ENCODE peak calls at places on chromosome 21, in five cellular contexts. A is mammary epithelial cell, G is left ventricle myocardium inferior, T is K562, P is body of pancreas. M is an unnamed sample. For H3K36me3, the result is how much of the 10 kb centered on the place peaks cover.

GRCh38 chr21:17690078-17690494 is 77.4 kb upstream of the BTG3 start:
- DNase-seq in T (no peak), G (no peak), P (no peak), A (peak), M (no peak)

GRCh38 chr21:22762463-22762862 is 1764.3 kb downstream of the NCAM2 start:
- DNase-seq in T (no peak), G (no peak), A (no peak), P (no peak), M (no peak)

GRCh38 chr21:30479259-30479658 is 908 bp downstream of the KRTAP19-1 start:
- DNase-seq in P (no peak), G (no peak), A (no peak), T (no peak), M (no peak)

GRCh38 chr21:29678616-29679015 is 261.2 kb downstream of the GRIK1 start:
- DNase-seq in A (no peak), P (no peak), G (no peak), T (no peak), M (no peak)

GRCh38 chr21:41289431-41289830 is 27.2 kb upstream of the FAM3B start:
- DNase-seq in G (no peak), P (peak), A (no peak), T (no peak), M (no peak)

GRCh38 chr21:41642399-41642798 is 124.5 kb downstream of the RIPK4 start:
- DNase-seq in A (no peak), T (no peak), G (no peak), P (no peak), M (no peak)

GRCh38 chr21:37871121-37871862 is 45.0 kb downstream of the KCNJ6 start:
- DNase-seq in P (no peak), G (no peak), A (peak), T (no peak), M (no peak)

GRCh38 chr21:37380349-37381323 is 14.1 kb downstream of the DYRK1A start:
- DNase-seq in P (peak), T (no peak), G (no peak), A (peak), M (no peak)

DNA sequence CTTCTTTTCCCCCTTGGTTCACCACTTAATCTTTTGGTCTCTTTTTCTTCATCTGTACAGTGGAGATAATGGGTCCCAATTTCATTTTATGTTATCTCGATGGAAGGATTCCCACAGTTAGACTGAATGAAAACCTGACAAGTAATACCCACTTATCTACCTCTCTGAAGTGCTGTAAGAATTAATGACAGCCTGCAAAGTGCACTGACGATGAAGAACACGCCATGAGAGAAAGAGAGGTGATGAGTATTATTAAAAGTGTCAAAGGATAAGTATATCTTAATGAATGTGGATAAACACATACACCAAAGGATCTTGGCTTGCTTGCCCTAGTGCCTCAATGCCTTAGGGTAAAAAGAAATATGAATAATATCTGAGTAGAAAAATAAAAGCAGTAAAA is 71.5 kb downstream of the CYYR1 start:
- DNase-seq in G (no peak), P (no peak), T (no peak), A (no peak), M (no peak)
- H3K27ac ChIP-seq in G (no peak), P (no peak), T (no peak), A (no peak), M (no peak)

GRCh38 chr21:46421756-46422555 is 36.7 kb upstream of the DIP2A start:
- DNase-seq in A (no peak), P (no peak), T (no peak), G (no peak), M (no peak)

GRCh38 chr21:46418265-46418946 is 40.3 kb upstream of the DIP2A start:
- DNase-seq in A (no peak), P (no peak), G (no peak), T (no peak), M (no peak)

GRCh38 chr21:46422636-46423241 is 36.0 kb upstream of the DIP2A start:
- DNase-seq in G (no peak), T (no peak), P (no peak), A (no peak), M (no peak)

GRCh38 chr21:46421191-46421750 is 37.4 kb upstream of the DIP2A start:
- DNase-seq in A (no peak), T (no peak), G (no peak), P (no peak), M (no peak)

GRCh38 chr21:46420241-46421190 is 38.2 kb upstream of the DIP2A start:
- DNase-seq in P (no peak), G (no peak), T (no peak), A (no peak), M (no peak)
- H3K36me3 ChIP-seq in P (under half), G (half or more), T (half or more), A (under half), M (under half)

DNA sequence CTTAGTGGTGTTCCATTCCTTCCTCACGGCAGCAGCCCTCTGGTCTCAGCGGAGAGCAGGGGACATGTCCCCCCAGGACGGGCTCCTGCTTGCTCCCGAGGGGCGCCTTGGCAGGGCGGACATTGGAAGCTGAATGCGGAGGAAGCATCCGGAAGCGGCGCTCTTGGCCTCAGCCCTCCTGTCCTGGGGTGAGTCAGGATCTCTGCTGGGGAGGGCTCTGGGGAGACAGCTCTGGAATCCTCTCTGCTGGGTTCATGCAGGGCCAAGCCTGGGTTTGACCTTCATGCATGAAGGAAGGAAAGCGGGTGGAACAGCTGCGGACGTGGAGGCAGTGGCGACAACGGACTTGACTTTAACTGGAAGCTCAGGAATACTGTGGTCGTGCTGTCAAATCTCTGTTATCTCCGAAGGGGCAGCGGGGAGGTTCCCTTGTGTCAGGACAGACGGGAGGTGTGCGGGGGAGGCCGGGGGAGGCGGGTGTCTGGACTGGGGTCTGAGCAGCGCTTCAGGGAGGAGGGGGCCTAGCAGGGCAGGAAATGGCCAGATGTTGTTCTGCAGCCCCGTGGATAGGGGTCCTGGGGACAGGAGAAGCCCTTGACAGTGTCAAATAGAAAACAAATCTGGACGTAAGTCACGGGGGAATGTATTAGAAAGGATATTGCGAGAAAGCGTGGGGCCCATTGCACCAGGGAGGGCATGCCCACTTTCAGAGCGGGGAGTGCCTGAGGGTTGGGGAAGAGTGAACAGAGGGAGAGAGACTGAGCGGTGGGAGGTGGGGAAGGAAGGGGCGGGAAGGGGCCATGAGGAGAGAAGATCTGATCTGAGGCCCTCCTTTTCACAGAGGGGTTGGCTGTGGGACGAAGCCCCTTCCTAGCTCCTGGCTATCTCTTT is 26.6 kb downstream of the CRYAA start:
- DNase-seq in G (peak), P (peak), T (no peak), A (no peak), M (no peak)
- H3K27ac ChIP-seq in G (peak), P (no peak), T (no peak), A (peak), M (no peak)

GRCh38 chr21:25888711-25889110 is 153.9 kb downstream of the GABPA start:
- DNase-seq in P (no peak), G (no peak), T (no peak), A (no peak), M (no peak)

GRCh38 chr21:25887166-25887565 is 152.4 kb downstream of the GABPA start:
- DNase-seq in A (no peak), G (no peak), T (no peak), P (no peak), M (no peak)

GRCh38 chr21:25889996-25890395 is 155.2 kb downstream of the GABPA start:
- DNase-seq in P (no peak), A (no peak), T (no peak), G (no peak), M (no peak)

GRCh38 chr21:25885880-25886279 is 151.1 kb downstream of the GABPA start:
- DNase-seq in T (no peak), G (no peak), A (no peak), P (no peak), M (no peak)

DNA sequence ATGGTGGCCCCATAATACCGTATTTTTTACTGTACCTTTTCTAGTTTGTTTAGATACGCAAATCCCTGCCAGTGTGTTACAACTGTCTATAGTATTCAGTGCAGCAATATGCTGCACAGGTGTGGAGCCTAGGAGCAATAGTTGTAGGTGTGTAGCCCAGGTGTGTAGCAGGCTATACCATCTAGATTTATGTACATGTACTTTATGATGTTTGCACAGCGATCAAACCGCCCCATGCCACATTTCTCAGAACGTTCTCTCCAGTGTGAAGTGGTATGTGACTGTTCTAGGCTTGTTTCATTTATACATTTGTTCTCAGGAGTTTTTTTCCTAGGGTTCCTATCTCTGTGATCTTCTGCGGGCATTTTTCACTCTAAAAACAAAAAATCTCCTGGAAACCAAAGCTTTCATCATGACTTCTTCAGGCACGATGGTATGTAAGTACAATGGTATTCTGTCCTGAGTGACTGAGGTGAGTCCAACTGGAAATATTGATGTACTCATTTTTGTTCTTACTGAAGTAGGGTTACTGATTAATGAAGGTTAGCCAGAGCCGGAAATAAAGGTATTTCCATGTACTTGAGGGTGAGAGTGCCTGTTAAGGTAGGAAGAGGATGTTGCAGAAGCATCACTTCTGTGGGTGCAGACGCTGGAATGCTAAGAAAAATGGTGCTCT is 153.0 kb downstream of the GABPA start:
- DNase-seq in P (no peak), G (no peak), A (no peak), T (no peak), M (no peak)
- H3K36me3 ChIP-seq in P (under half), G (under half), A (under half), T (under half), M (under half)

GRCh38 chr21:33916200-33916567 is 580 bp upstream of the ATP5PO start:
- DNase-seq in G (no peak), P (no peak), A (no peak), T (no peak), M (no peak)
- H3K27ac ChIP-seq in G (peak), P (peak), A (no peak), T (peak), M (peak)

GRCh38 chr21:45492765-45493164 is 49.5 kb downstream of the SLC19A1 start:
- DNase-seq in G (no peak), P (no peak), A (no peak), T (no peak), M (no peak)

GRCh38 chr21:45496151-45496967 is 45.9 kb downstream of the SLC19A1 start:
- DNase-seq in G (no peak), A (no peak), P (no peak), T (no peak), M (no peak)

GRCh38 chr21:45493401-45494001 is 48.7 kb downstream of the SLC19A1 start:
- DNase-seq in T (no peak), G (no peak), A (no peak), P (no peak), M (no peak)

GRCh38 chr21:45494851-45495680 is 47.2 kb downstream of the SLC19A1 start:
- DNase-seq in T (no peak), A (no peak), G (no peak), P (no peak), M (no peak)

GRCh38 chr21:45494135-45494850 is 47.9 kb downstream of the SLC19A1 start:
- DNase-seq in A (no peak), G (no peak), P (no peak), T (no peak), M (no peak)
- H3K36me3 ChIP-seq in A (under half), G (half or more), P (under half), T (under half), M (under half)

GRCh38 chr21:33976980-33977720 is 61.5 kb upstream of the ATP5PO start:
- DNase-seq in T (no peak), G (no peak), P (no peak), A (no peak), M (no peak)
- H3K27ac ChIP-seq in T (peak), G (peak), P (no peak), A (peak), M (peak)